ENCODE peak calls at places on chromosomes 6 and 20, in six cellular contexts. M is stomach, W is neural crest cell, R is IMR-90, G is fibroblast of the aortic adventitia, Z is Calu3. X is an unnamed sample.

GRCh38 chr6:3294921-3295871 is 36.4 kb downstream of the PSMG4 start:
- DNase-seq in M (no peak), W (no peak), R (no peak), G (no peak), Z (peak), X (no peak)

GRCh38 chr20:1491281-1491840 is at the start of gene SIRPB2:
- DNase-seq in M (no peak), W (no peak), R (no peak), G (no peak), Z (no peak), X (no peak)

GRCh38 chr20:62571667-62572344 is 70.5 kb upstream of the SLCO4A1 start:
- DNase-seq in M (no peak), W (no peak), R (no peak), G (no peak), Z (peak), X (no peak)

GRCh38 chr20:62595491-62595890 is 46.8 kb upstream of the SLCO4A1 start:
- DNase-seq in M (peak), W (no peak), R (peak), G (peak), Z (peak), X (no peak)

GRCh38 chr6:107744927-107745326 is 79.2 kb downstream of the SCML4 start:
- DNase-seq in M (no peak), W (no peak), R (no peak), G (no peak), Z (no peak), X (no peak)

GRCh38 chr6:36692220-36692619 is 5.4 kb upstream of the RAB44 start:
- DNase-seq in M (peak), W (no peak), R (no peak), G (no peak), Z (no peak), X (no peak)

GRCh38 chr6:155646443-155646842 is 190.8 kb upstream of the NOX3 start:
- DNase-seq in M (no peak), W (no peak), R (peak), G (no peak), Z (no peak), X (no peak)

GRCh38 chr20:4585104-4585753 is 136.5 kb upstream of the PRND start:
- DNase-seq in M (no peak), W (no peak), R (peak), G (no peak), Z (no peak), X (no peak)

GRCh38 chr20:21505810-21506530 is 7.9 kb downstream of the NKX2-2 start:
- DNase-seq in M (peak), W (peak), R (peak), G (peak), Z (peak), X (peak)

GRCh38 chr6:7535498-7535897 is 6.0 kb upstream of the DSP start:
- DNase-seq in M (no peak), W (no peak), R (peak), G (peak), Z (no peak), X (no peak)

GRCh38 chr6:108942556-108943492 is 94.6 kb downstream of the ARMC2 start:
- DNase-seq in M (no peak), W (no peak), R (no peak), G (no peak), Z (no peak), X (no peak)

GRCh38 chr6:29552512-29553051 is 7.0 kb downstream of the UBD start:
- DNase-seq in M (no peak), W (no peak), R (peak), G (peak), Z (no peak), X (no peak)

GRCh38 chr6:36039113-36039512 is 11.5 kb downstream of the MAPK14 start:
- DNase-seq in M (no peak), W (no peak), R (no peak), G (no peak), Z (no peak), X (no peak)

GRCh38 chr6:143325379-143326140 is 124.9 kb downstream of the ADAT2 start:
- DNase-seq in M (no peak), W (no peak), R (peak), G (peak), Z (no peak), X (no peak)

GRCh38 chr6:28480253-28480932 is 35.2 kb downstream of the GPX6 start:
- DNase-seq in M (no peak), W (no peak), R (no peak), G (no peak), Z (no peak), X (no peak)

GRCh38 chr6:127366281-127367022 is 23.0 kb upstream of the ECHDC1 start:
- DNase-seq in M (no peak), W (no peak), R (peak), G (peak), Z (peak), X (no peak)

GRCh38 chr6:164097557-164098398 is 683.3 kb downstream of the QKI start:
- DNase-seq in M (no peak), W (no peak), R (peak), G (peak), Z (no peak), X (no peak)

GRCh38 chr6:49852975-49853374 is 13.4 kb downstream of the CRISP1 start:
- DNase-seq in M (no peak), W (no peak), R (no peak), G (no peak), Z (no peak), X (no peak)

GRCh38 chr6:30074331-30075093 is 1.1 kb downstream of the RNF39 start:
- DNase-seq in M (no peak), W (no peak), R (no peak), G (no peak), Z (no peak), X (no peak)

GRCh38 chr20:25310268-25310920 is 62.5 kb downstream of the PYGB start:
- DNase-seq in M (peak), W (no peak), R (peak), G (peak), Z (peak), X (no peak)

GRCh38 chr6:90691823-90692222 is 105.0 kb upstream of the MAP3K7 start:
- DNase-seq in M (no peak), W (no peak), R (no peak), G (no peak), Z (peak), X (no peak)

GRCh38 chr6:167119680-167120556 is 3.0 kb upstream of the CCR6 start:
- DNase-seq in M (peak), W (no peak), R (no peak), G (no peak), Z (no peak), X (no peak)

GRCh38 chr6:155201461-155202226 is 62.2 kb upstream of the CLDN20 start:
- DNase-seq in M (no peak), W (no peak), R (peak), G (peak), Z (no peak), X (no peak)

GRCh38 chr6:166520905-166521834 is 65.3 kb downstream of the RAMACL start:
- DNase-seq in M (no peak), W (no peak), R (peak), G (no peak), Z (no peak), X (no peak)

GRCh38 chr20:63653041-63653973 is at the start of gene STMN3:
- DNase-seq in M (peak), W (peak), R (peak), G (peak), Z (peak), X (peak)

GRCh38 chr6:97292671-97293070 is 9.7 kb upstream of the MMS22L start:
- DNase-seq in M (no peak), W (no peak), R (peak), G (no peak), Z (no peak), X (no peak)

GRCh38 chr6:52065621-52066020 is 21.8 kb downstream of the PKHD1 start:
- DNase-seq in M (no peak), W (no peak), R (no peak), G (no peak), Z (peak), X (no peak)

GRCh38 chr6:89970072-89970471 is 75.8 kb downstream of the GJA10 start:
- DNase-seq in M (no peak), W (no peak), R (no peak), G (no peak), Z (no peak), X (no peak)

GRCh38 chr20:33711446-33711738 is 8.7 kb downstream of the PXMP4 start:
- DNase-seq in M (no peak), W (no peak), R (no peak), G (no peak), Z (no peak), X (no peak)

GRCh38 chr20:2137552-2138201 is 36.0 kb downstream of the STK35 start:
- DNase-seq in M (no peak), W (no peak), R (peak), G (peak), Z (no peak), X (no peak)

GRCh38 chr20:57022306-57022705 is 244.1 kb downstream of the BMP7 start:
- DNase-seq in M (no peak), W (no peak), R (no peak), G (no peak), Z (no peak), X (no peak)
- TF ChIP-seq CTCF in M (no peak), W (no peak), R (no peak), G (no peak), Z (no peak), X (no peak)

GRCh38 chr6:147222160-147222838 is 18.1 kb downstream of the STXBP5 start:
- DNase-seq in M (no peak), W (no peak), R (peak), G (peak), Z (no peak), X (no peak)
- TF ChIP-seq CTCF in M (peak), W (peak), R (peak), G (peak), Z (no peak), X (peak)

GRCh38 chr6:130288065-130288464 is 65.3 kb upstream of the SAMD3 start:
- DNase-seq in M (no peak), W (no peak), R (peak), G (peak), Z (no peak), X (no peak)

GRCh38 chr6:130296854-130297253 is 69.0 kb upstream of the TMEM200A start:
- DNase-seq in M (no peak), W (no peak), R (no peak), G (no peak), Z (no peak), X (no peak)

GRCh38 chr6:130298258-130298657 is 67.6 kb upstream of the TMEM200A start:
- DNase-seq in M (no peak), W (no peak), R (no peak), G (no peak), Z (no peak), X (no peak)

GRCh38 chr6:130293800-130294199 is 71.0 kb upstream of the SAMD3 start:
- DNase-seq in M (no peak), W (peak), R (peak), G (peak), Z (peak), X (no peak)
- TF ChIP-seq CTCF in M (no peak), W (peak), R (peak), G (peak), Z (no peak), X (peak)

GRCh38 chr6:19895866-19896579 is 58.9 kb downstream of the ID4 start:
- DNase-seq in M (no peak), W (peak), R (no peak), G (no peak), Z (no peak), X (no peak)
- TF ChIP-seq CTCF in M (no peak), W (no peak), R (no peak), G (no peak), Z (no peak), X (no peak)

GRCh38 chr6:19547507-19547906 is 289.7 kb upstream of the ID4 start:
- DNase-seq in M (no peak), W (no peak), R (no peak), G (no peak), Z (no peak), X (no peak)
- TF ChIP-seq CTCF in M (no peak), W (no peak), R (no peak), G (no peak), Z (no peak), X (no peak)

DNA sequence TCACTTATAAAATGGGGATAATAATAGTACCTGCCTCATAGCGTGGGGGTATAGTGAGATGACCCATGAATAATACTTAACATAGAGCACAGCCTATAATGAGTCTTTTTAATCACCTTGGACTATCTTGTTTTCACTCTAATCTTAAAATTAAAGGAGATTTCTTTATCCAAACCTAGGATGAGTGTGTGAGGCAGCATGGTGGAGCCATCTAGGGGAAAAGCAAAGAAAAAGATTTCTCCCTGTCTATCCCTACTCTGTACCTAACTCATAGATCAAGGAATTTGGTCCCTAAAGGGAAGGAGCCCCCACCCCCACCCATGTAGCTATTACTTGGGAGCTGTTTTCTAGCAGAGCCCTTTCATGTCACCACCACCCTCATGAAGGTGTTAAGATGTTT is 45.2 kb upstream of the PAK5 start:
- DNase-seq in M (no peak), W (no peak), R (no peak), G (no peak), Z (peak), X (no peak)
- TF ChIP-seq CTCF in M (no peak), W (peak), R (no peak), G (no peak), Z (no peak), X (peak)

GRCh38 chr6:81752084-81752968 is at the start of gene TENT5A:
- DNase-seq in M (peak), W (peak), R (peak), G (peak), Z (peak), X (peak)
- TF ChIP-seq CTCF in M (no peak), W (peak), R (no peak), G (no peak), Z (no peak), X (peak)

DNA sequence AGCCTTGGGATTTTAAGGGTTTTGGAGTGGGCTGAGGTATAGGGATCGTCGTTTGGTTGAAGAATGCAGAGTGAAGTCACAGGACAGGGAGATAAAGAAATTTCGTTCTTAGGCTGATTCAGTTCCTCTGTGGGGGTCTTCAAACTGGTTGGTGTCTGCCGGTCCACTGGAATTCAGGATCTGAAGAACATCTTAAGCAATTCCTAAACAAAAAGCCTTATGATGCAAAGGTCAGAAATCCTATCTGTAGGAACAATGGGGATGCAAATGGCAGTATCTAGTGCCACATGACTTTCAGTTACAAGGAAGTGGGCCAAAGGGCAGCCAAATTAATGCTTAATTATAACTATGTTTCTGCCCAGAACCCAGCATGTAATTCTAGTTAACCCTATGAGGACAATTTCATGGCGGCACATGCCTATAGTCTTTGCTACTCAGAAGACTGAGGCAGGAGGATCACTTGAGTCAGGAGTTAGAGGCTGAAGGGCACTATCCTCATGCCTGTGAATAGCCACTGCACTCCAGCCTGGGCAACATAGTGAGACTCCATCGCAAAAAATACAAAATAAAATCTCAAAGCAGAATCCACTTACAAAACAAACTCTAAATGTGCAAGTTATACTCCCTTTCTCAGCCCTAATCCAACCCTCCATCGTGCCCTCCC is 4.6 kb upstream of the SLC2A10 start:
- DNase-seq in M (no peak), W (no peak), R (no peak), G (peak), Z (no peak), X (no peak)
- TF ChIP-seq CTCF in M (no peak), W (no peak), R (no peak), G (no peak), Z (no peak), X (no peak)

GRCh38 chr20:46175127-46175494 is 57.0 kb downstream of the CD40 start:
- DNase-seq in M (no peak), W (no peak), R (no peak), G (no peak), Z (no peak), X (no peak)

GRCh38 chr20:46172455-46172854 is 54.3 kb downstream of the CD40 start:
- DNase-seq in M (no peak), W (no peak), R (no peak), G (no peak), Z (no peak), X (no peak)

GRCh38 chr20:46173652-46174468 is 55.7 kb downstream of the CD40 start:
- DNase-seq in M (no peak), W (no peak), R (no peak), G (no peak), Z (no peak), X (no peak)

GRCh38 chr20:46172961-46173536 is 54.9 kb downstream of the CD40 start:
- DNase-seq in M (no peak), W (no peak), R (no peak), G (no peak), Z (no peak), X (no peak)

GRCh38 chr20:46174469-46175126 is 56.5 kb downstream of the CD40 start:
- DNase-seq in M (peak), W (peak), R (peak), G (peak), Z (peak), X (peak)
- TF ChIP-seq CTCF in M (peak), W (peak), R (peak), G (peak), Z (peak), X (peak)

GRCh38 chr20:61161649-61162210 is 90.3 kb upstream of the CDH4 start:
- DNase-seq in M (no peak), W (no peak), R (no peak), G (peak), Z (no peak), X (no peak)
- TF ChIP-seq CTCF in M (no peak), W (no peak), R (peak), G (no peak), Z (no peak), X (no peak)